ENCODE peak calls at places on chromosomes 11 and 22, in nine cellular contexts. One of them, this sample, is unnamed.

GRCh38 chr11:94528551-94528950 is 15.2 kb upstream of the FUT4 start:
- DNase-seq in ecto neural progenitor cell: no peak
- DNase-seq in spleen: no peak
- DNase-seq in hypothalamus: no peak
- DNase-seq in cardiac septum: no peak
- DNase-seq in NCI-H774: no peak
- DNase-seq in amygdala: no peak
- DNase-seq in non-pigmented ciliary epithelial cell: no peak
- DNase-seq in neural crest cell: no peak
- DNase-seq in this sample: no peak

GRCh38 chr22:24157783-24158170 is 23.5 kb upstream of the SUSD2 start:
- DNase-seq in ecto neural progenitor cell: no peak
- DNase-seq in spleen: peak
- DNase-seq in hypothalamus: peak
- DNase-seq in cardiac septum: no peak
- DNase-seq in NCI-H774: no peak
- DNase-seq in amygdala: peak
- DNase-seq in non-pigmented ciliary epithelial cell: no peak
- DNase-seq in neural crest cell: no peak
- DNase-seq in this sample: no peak

GRCh38 chr11:61793084-61793828 is 545 bp downstream of the FEN1 start:
- DNase-seq in ecto neural progenitor cell: no peak
- DNase-seq in spleen: peak
- DNase-seq in hypothalamus: no peak
- DNase-seq in cardiac septum: no peak
- DNase-seq in NCI-H774: no peak
- DNase-seq in amygdala: no peak
- DNase-seq in non-pigmented ciliary epithelial cell: no peak
- DNase-seq in neural crest cell: no peak
- DNase-seq in this sample: no peak

GRCh38 chr11:121358775-121359174 is 66.2 kb downstream of the SC5D start:
- DNase-seq in ecto neural progenitor cell: no peak
- DNase-seq in spleen: no peak
- DNase-seq in hypothalamus: no peak
- DNase-seq in cardiac septum: no peak
- DNase-seq in NCI-H774: no peak
- DNase-seq in amygdala: no peak
- DNase-seq in non-pigmented ciliary epithelial cell: no peak
- DNase-seq in neural crest cell: no peak
- DNase-seq in this sample: no peak

GRCh38 chr22:21861290-21861848 is 6.1 kb downstream of the MAPK1 start:
- DNase-seq in ecto neural progenitor cell: no peak
- DNase-seq in spleen: no peak
- DNase-seq in hypothalamus: no peak
- DNase-seq in cardiac septum: no peak
- DNase-seq in NCI-H774: no peak
- DNase-seq in amygdala: no peak
- DNase-seq in non-pigmented ciliary epithelial cell: no peak
- DNase-seq in neural crest cell: no peak
- DNase-seq in this sample: no peak

GRCh38 chr11:107856981-107857517 is 1.5 kb downstream of the SLC35F2 start:
- DNase-seq in ecto neural progenitor cell: no peak
- DNase-seq in spleen: no peak
- DNase-seq in hypothalamus: no peak
- DNase-seq in cardiac septum: no peak
- DNase-seq in NCI-H774: no peak
- DNase-seq in amygdala: no peak
- DNase-seq in non-pigmented ciliary epithelial cell: no peak
- DNase-seq in neural crest cell: no peak
- DNase-seq in this sample: no peak

GRCh38 chr22:44386386-44387035 is 73.8 kb upstream of the SHISAL1 start:
- DNase-seq in ecto neural progenitor cell: no peak
- DNase-seq in spleen: peak
- DNase-seq in hypothalamus: no peak
- DNase-seq in cardiac septum: peak
- DNase-seq in NCI-H774: no peak
- DNase-seq in amygdala: no peak
- DNase-seq in non-pigmented ciliary epithelial cell: no peak
- DNase-seq in neural crest cell: no peak
- DNase-seq in this sample: no peak

GRCh38 chr11:2531277-2531986 is 86.6 kb downstream of the KCNQ1 start:
- DNase-seq in ecto neural progenitor cell: peak
- DNase-seq in spleen: peak
- DNase-seq in hypothalamus: peak
- DNase-seq in cardiac septum: peak
- DNase-seq in NCI-H774: peak
- DNase-seq in amygdala: peak
- DNase-seq in non-pigmented ciliary epithelial cell: no peak
- DNase-seq in neural crest cell: peak
- DNase-seq in this sample: no peak

GRCh38 chr11:46305295-46305694 is 27.8 kb downstream of the CREB3L1 start:
- DNase-seq in ecto neural progenitor cell: no peak
- DNase-seq in spleen: no peak
- DNase-seq in hypothalamus: no peak
- DNase-seq in cardiac septum: no peak
- DNase-seq in NCI-H774: no peak
- DNase-seq in amygdala: no peak
- DNase-seq in non-pigmented ciliary epithelial cell: no peak
- DNase-seq in neural crest cell: no peak
- DNase-seq in this sample: no peak

GRCh38 chr11:72738199-72739141 is 13.7 kb downstream of the ARAP1 start:
- DNase-seq in ecto neural progenitor cell: no peak
- DNase-seq in spleen: peak
- DNase-seq in hypothalamus: peak
- DNase-seq in cardiac septum: peak
- DNase-seq in NCI-H774: no peak
- DNase-seq in amygdala: no peak
- DNase-seq in non-pigmented ciliary epithelial cell: no peak
- DNase-seq in neural crest cell: no peak
- DNase-seq in this sample: no peak

GRCh38 chr22:24416611-24417010 is 10.8 kb upstream of the ADORA2A start:
- DNase-seq in ecto neural progenitor cell: no peak
- DNase-seq in spleen: no peak
- DNase-seq in hypothalamus: no peak
- DNase-seq in cardiac septum: no peak
- DNase-seq in NCI-H774: no peak
- DNase-seq in amygdala: no peak
- DNase-seq in non-pigmented ciliary epithelial cell: no peak
- DNase-seq in neural crest cell: no peak
- DNase-seq in this sample: no peak

GRCh38 chr11:94747136-94748110 is 20.7 kb upstream of the AMOTL1 start:
- DNase-seq in ecto neural progenitor cell: no peak
- DNase-seq in spleen: no peak
- DNase-seq in hypothalamus: no peak
- DNase-seq in cardiac septum: no peak
- DNase-seq in NCI-H774: no peak
- DNase-seq in amygdala: no peak
- DNase-seq in non-pigmented ciliary epithelial cell: no peak
- DNase-seq in neural crest cell: no peak
- DNase-seq in this sample: no peak

GRCh38 chr11:2999464-2999998 is 7.4 kb upstream of the NAP1L4 start:
- DNase-seq in ecto neural progenitor cell: no peak
- DNase-seq in spleen: no peak
- DNase-seq in hypothalamus: no peak
- DNase-seq in cardiac septum: peak
- DNase-seq in NCI-H774: no peak
- DNase-seq in amygdala: no peak
- DNase-seq in non-pigmented ciliary epithelial cell: no peak
- DNase-seq in neural crest cell: no peak
- DNase-seq in this sample: no peak

This sample was measured in DMS153.